ENCODE peak calls at places on chromosomes 11 and 22, in five cellular contexts. U is cardiac fibroblast, D is activated B cell treated with CpG ODN at 0.5 μM for 24 hours, E is left ventricle myocardium inferior, P is heart right ventricle. H is an unnamed sample.
A peak's percentile ranks its signal among the peaks of the same experiment; 100 is the strongest.

GRCh38 chr22:31625661-31626426 is 36.2 kb downstream of the PISD start:
- DNase-seq in U (peak; percentile 52), E (peak; percentile 37), D (no peak), P (peak; percentile 46), H (no peak)

GRCh38 chr11:132988381-132988780 is 543.9 kb downstream of the OPCML start:
- DNase-seq in U (no peak), D (no peak), E (no peak), P (no peak), H (no peak)

GRCh38 chr11:12167098-12167999 is 57.0 kb downstream of the MICAL2 start:
- DNase-seq in P (no peak), D (no peak), E (no peak), U (peak; percentile 84), H (peak; percentile 60)

GRCh38 chr11:117583063-117583801 is 213.8 kb downstream of the DSCAML1 start:
- DNase-seq in P (peak; percentile 17), U (no peak), E (peak; percentile 34), D (no peak), H (no peak)

GRCh38 chr11:937853-938261 is 12.2 kb downstream of the AP2A2 start:
- DNase-seq in E (no peak), D (no peak), U (no peak), P (no peak), H (no peak)

GRCh38 chr11:13970986-13971385 is 8.5 kb downstream of the SPON1 start:
- DNase-seq in D (no peak), U (peak; percentile 28), E (no peak), P (no peak), H (no peak)

GRCh38 chr11:115493488-115493887 is 10.7 kb downstream of the CADM1 start:
- DNase-seq in P (no peak), E (no peak), U (no peak), D (no peak), H (no peak)

GRCh38 chr22:48740731-48741405 is 1086.8 kb downstream of the BRD1 start:
- DNase-seq in D (no peak), E (no peak), U (no peak), P (no peak), H (peak; percentile 37)

GRCh38 chr11:34266090-34266912 is 91.5 kb downstream of the ABTB2 start:
- DNase-seq in E (peak; percentile 42), P (peak; percentile 49), D (no peak), U (peak; percentile 95), H (no peak)

GRCh38 chr22:36900225-36900624 is 13.2 kb upstream of the CSF2RB start:
- DNase-seq in P (no peak), U (no peak), D (no peak), E (no peak), H (no peak)

GRCh38 chr11:83864412-83865057 is 578.4 kb upstream of the CCDC90B start:
- DNase-seq in U (no peak), P (no peak), E (no peak), D (no peak), H (no peak)

GRCh38 chr22:37330200-37331033 is 48.1 kb downstream of the CYTH4 start:
- DNase-seq in D (no peak), U (peak; percentile 94), E (no peak), P (no peak), H (no peak)

GRCh38 chr11:110087820-110088534 is 5.2 kb upstream of the ZC3H12C start:
- DNase-seq in E (no peak), P (no peak), D (no peak), U (peak; percentile 55), H (no peak)

GRCh38 chr11:78318733-78319132 is 98.9 kb downstream of the GAB2 start:
- DNase-seq in E (no peak), P (no peak), D (no peak), U (no peak), H (no peak)

GRCh38 chr11:118530683-118531596 is at the start of gene TMEM25:
- DNase-seq in U (peak; percentile 40), P (peak; percentile 50), D (peak; percentile 71), E (peak; percentile 63), H (no peak)

GRCh38 chr11:68792400-68792955 is 41.2 kb upstream of the TESMIN start:
- DNase-seq in P (no peak), E (no peak), D (no peak), U (no peak), H (no peak)

GRCh38 chr11:96426356-96427103 is 36.7 kb downstream of the JRKL start:
- DNase-seq in D (no peak), E (no peak), U (peak; percentile 74), P (no peak), H (no peak)

GRCh38 chr22:42114721-42115120 is 15.9 kb downstream of the CYP2D6 start:
- DNase-seq in P (no peak), D (no peak), U (peak; percentile 26), E (no peak), H (no peak)

GRCh38 chr22:20013382-20013871 is 3.2 kb downstream of the ARVCF start:
- DNase-seq in U (peak; percentile 73), D (peak; percentile 43), E (peak; percentile 68), P (peak; percentile 66), H (no peak)
- TF ChIP-seq CTCF in U (peak; percentile 91), D (no peak), E (peak; percentile 95), P (peak; percentile 90), H (peak; percentile 71)

DNA sequence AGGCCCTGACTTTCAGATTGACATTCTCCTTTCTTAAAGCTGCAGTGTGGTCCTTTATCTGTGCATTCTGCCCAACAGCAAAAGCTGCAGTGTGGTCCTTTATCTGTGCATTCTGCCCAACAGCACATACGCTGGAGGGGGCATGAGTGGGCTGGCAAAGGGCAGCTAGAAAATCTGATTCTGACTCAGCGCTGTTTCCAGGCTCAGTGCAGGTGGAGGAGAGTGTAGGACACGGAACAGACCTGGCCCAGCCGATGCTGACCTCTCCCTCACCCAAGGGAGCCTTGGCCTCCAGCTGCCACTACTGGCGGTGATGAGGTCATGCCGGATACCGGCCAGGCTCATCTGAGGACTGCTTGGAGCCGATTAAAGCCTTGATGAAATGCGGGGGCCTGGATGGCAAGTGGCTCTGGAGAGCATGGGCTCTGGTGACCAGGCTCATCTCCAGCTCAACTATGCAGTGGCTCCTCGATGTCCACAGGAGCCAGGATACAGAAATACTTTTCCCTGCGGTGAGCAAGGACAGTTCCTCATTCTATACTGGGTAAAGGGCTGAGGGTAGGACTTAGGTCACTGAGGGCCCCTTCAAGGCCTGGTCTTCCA is 84.6 kb downstream of the CLPB start:
- DNase-seq in U (no peak), P (peak; percentile 54), D (no peak), E (peak; percentile 23), H (no peak)
- TF ChIP-seq CTCF in U (no peak), P (no peak), D (no peak), E (no peak), H (no peak)

GRCh38 chr22:44620129-44620840 is 81.7 kb upstream of the PRR5 start:
- DNase-seq in U (peak; percentile 80), D (peak; percentile 32), P (peak; percentile 89), E (peak; percentile 68), H (peak; percentile 96)
- TF ChIP-seq CTCF in U (no peak), D (no peak), P (no peak), E (no peak), H (no peak)

GRCh38 chr11:105861225-105861624 is 160.8 kb downstream of the MSANTD4 start:
- DNase-seq in E (no peak), D (no peak), P (no peak), U (no peak), H (no peak)
- TF ChIP-seq CTCF in E (no peak), D (no peak), P (no peak), U (peak; percentile 20), H (no peak)

GRCh38 chr22:35517207-35517606 is 23.4 kb upstream of the RASD2 start:
- DNase-seq in D (no peak), E (no peak), U (no peak), P (no peak), H (no peak)
- TF ChIP-seq CTCF in D (no peak), E (no peak), U (no peak), P (no peak), H (no peak)

GRCh38 chr11:75536786-75537629 is 11.3 kb upstream of the GDPD5 start:
- DNase-seq in U (no peak), D (peak; percentile 52), P (no peak), E (no peak), H (peak; percentile 81)
- TF ChIP-seq CTCF in U (no peak), D (no peak), P (no peak), E (no peak), H (no peak)

DNA sequence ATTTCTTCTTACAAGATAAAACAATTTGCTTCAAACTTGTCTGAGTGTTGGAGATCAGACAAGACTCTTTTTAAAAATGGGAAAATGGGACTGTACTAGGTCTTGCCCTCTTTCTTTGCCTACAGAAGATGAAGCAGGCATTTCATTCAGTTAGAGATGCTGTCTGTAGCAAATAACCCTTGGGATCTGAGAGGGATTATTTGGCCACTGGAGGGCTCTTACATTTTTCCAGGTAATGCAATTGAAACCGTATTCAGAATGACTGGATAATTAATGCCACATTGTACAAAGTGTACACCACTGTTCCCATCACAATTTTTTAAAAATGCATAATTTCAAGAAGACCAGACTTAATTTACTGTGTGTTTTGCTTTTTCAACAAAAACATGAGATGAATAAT is 258.5 kb upstream of the KIRREL3 start:
- DNase-seq in P (no peak), E (no peak), U (no peak), D (no peak), H (no peak)
- TF ChIP-seq CTCF in P (no peak), E (no peak), U (no peak), D (no peak), H (no peak)

GRCh38 chr11:131867457-131868257 is 497.2 kb downstream of the NTM start:
- DNase-seq in P (peak; percentile 64), D (no peak), E (peak; percentile 63), U (peak; percentile 91), H (no peak)
- TF ChIP-seq CTCF in P (peak; percentile 71), D (no peak), E (peak; percentile 76), U (peak; percentile 94), H (peak; percentile 34)